ENCODE peak calls at places on chromosomes 12 and 14, in four cellular contexts. T is AG04450, L is HL-60, U is psoas muscle. R is an unnamed sample.

GRCh38 chr14:26598081-26598671 is 343 bp upstream of the NOVA1 start:
- DNase-seq in T (peak; percentile 50), L (no peak), U (peak; percentile 88), R (peak; percentile 84)

GRCh38 chr12:31702047-31702446 is 26.8 kb downstream of the AMN1 start:
- DNase-seq in T (no peak), L (no peak), U (no peak), R (no peak)

GRCh38 chr12:66085213-66085612 is 45.3 kb downstream of the LLPH start:
- DNase-seq in T (no peak), L (no peak), U (no peak), R (no peak)

GRCh38 chr12:124410354-124411175 is 115.7 kb downstream of the RFLNA start:
- DNase-seq in T (no peak), L (no peak), U (peak; percentile 87), R (peak; percentile 91)

GRCh38 chr14:73787760-73788508 is 63.7 kb upstream of the PTGR2 start:
- DNase-seq in T (no peak), L (no peak), U (no peak), R (no peak)

GRCh38 chr14:91119556-91120311 is 5.9 kb downstream of the DGLUCY start:
- DNase-seq in T (no peak), L (no peak), U (peak; percentile 80), R (no peak)

GRCh38 chr14:20302042-20302761 is 3.5 kb downstream of the TTC5 start:
- DNase-seq in T (no peak), L (no peak), U (no peak), R (no peak)

GRCh38 chr14:91329615-91330014 is 85.1 kb upstream of the GPR68 start:
- DNase-seq in T (no peak), L (no peak), U (no peak), R (no peak)

GRCh38 chr12:685388-685787 is 22.1 kb upstream of the NINJ2 start:
- DNase-seq in T (no peak), L (peak; percentile 54), U (no peak), R (no peak)

GRCh38 chr12:130951636-130952035 is 2.1 kb upstream of the ADGRD1 start:
- DNase-seq in T (no peak), L (no peak), U (no peak), R (no peak)

GRCh38 chr14:32224731-32225377 is 21.8 kb upstream of the RNU6-8 start:
- DNase-seq in T (no peak), L (no peak), U (peak; percentile 55), R (no peak)

GRCh38 chr12:109544955-109545531 is 28.3 kb downstream of the MMAB start:
- DNase-seq in T (no peak), L (peak; percentile 9), U (no peak), R (no peak)

GRCh38 chr12:19639781-19640180 is 200.5 kb downstream of the AEBP2 start:
- DNase-seq in T (no peak), L (no peak), U (no peak), R (no peak)

GRCh38 chr14:79842270-79842669 is 369.0 kb downstream of the DIO2 start:
- DNase-seq in T (peak; percentile 15), L (no peak), U (peak; percentile 60), R (peak; percentile 74)

GRCh38 chr14:50772361-50772760 is 58.6 kb downstream of the NIN start:
- DNase-seq in T (no peak), L (no peak), U (no peak), R (no peak)

GRCh38 chr14:72451081-72451972 is 442.6 kb downstream of the DPF3 start:
- DNase-seq in T (no peak), L (no peak), U (no peak), R (no peak)

GRCh38 chr14:102071283-102071998 is 15.4 kb downstream of the HSP90AA1 start:
- DNase-seq in T (peak; percentile 20), L (no peak), U (no peak), R (no peak)

GRCh38 chr12:1947081-1947480 is 28.6 kb upstream of the CACNA2D4 start:
- DNase-seq in T (peak; percentile 20), L (no peak), U (no peak), R (no peak)

GRCh38 chr14:57574617-57575288 is 81.1 kb upstream of the CCDC198 start:
- DNase-seq in T (no peak), L (no peak), U (no peak), R (no peak)
- TF ChIP-seq CTCF in T (no peak), L (no peak), U (no peak), R (no peak)

GRCh38 chr14:61661471-61661988 is 33.8 kb upstream of the HIF1A start:
- DNase-seq in T (no peak), L (no peak), U (no peak), R (no peak)
- H3K27ac ChIP-seq in T (no peak overlapping the region), L (no peak overlapping the region), U (no peak overlapping the region), R (peak overlapping the region; percentile 44)

DNA sequence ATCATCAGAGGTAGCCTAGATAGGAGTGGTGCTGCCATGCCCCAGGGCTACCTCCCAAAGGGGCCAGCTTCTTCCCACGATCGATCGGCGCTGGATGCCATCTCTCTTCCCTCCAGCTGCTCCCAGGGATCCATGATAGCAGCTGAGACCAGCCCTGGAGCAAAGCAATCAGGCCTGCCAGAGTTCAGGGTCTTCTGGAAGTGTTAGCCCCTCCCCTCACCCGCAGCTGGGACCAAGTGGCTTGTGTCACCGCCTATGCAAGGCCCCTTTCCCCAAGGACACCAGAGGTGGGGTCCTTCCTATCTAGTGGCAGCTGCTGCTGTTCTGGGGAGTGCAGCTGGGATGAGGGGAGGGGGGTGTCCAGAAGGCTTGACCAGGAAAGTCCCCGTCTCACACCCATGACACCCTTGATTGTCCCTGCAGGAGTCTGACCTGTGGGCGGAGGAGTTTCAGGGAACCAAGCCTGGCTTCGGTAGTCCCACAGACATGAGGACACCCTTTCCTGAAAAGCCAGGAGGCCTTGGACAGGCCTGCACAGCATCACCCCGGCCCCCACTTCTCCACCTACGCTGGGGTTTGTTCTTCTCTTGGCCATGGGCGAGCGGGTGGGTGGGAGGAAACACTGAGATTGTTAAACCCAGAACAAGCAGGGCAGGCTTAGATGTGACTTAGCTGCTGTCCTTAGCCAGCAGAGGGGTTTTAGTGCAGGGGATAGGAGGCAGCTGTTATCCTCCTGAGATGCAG is 86.8 kb downstream of the IRF2BPL start:
- DNase-seq in T (no peak), L (no peak), U (no peak), R (no peak)
- H3K4me3 ChIP-seq in T (no peak overlapping the region), L (no peak overlapping the region), U (no peak overlapping the region), R (no peak overlapping the region)

DNA sequence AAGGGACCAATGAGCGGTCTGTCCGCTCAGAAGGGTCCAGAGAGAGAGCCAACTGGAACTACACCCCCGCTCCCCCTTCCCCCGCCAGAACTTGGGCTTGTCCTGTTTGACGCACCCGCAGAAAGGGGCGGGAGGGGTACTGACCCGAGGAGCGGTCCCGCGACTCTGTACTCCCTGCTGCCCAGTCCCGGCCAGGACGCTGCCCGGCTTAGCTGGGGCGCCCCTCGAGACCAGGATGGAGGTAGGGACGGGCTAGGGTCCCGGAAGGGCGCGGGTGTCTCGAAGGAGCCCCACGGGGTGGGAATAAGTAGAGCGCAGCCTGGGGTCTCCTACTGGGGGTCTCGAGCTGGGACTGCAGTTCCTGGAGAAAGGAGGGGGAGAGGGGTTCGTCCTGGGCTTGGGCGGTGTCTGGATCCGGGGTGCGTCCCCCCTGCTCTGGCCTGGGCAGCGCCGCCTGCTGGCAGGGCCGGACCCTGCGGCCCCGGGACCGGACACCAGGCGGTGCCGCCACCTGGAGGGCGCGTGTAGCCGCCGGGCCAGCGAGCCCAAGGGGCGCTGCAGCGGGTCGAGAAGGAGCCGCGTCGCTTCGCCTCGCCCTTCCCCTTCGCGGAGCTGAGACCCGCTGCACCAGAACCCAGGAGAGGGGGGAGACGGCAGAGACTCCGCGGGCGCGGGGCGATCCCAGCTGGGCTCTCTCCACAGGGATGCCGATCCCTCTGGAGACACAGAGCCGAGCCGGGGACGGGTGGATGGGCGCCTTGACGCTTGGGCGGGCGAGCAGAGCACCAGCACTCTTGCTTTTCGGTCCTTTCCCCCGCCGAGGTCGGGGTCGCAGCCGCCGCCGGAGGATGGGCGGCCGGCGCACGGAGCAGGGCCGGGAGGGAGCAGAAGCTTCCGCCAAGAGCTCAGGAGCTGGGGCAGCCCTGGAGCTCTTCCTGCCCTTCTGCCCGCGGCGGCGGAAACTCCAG is 3.7 kb upstream of the CACNB3 start:
- DNase-seq in T (no peak), L (peak; percentile 74), U (peak; percentile 91), R (peak; percentile 92)
- TF ChIP-seq CTCF in T (peak; percentile 93), L (peak; percentile 98), U (peak; percentile 98), R (peak; percentile 98)

DNA sequence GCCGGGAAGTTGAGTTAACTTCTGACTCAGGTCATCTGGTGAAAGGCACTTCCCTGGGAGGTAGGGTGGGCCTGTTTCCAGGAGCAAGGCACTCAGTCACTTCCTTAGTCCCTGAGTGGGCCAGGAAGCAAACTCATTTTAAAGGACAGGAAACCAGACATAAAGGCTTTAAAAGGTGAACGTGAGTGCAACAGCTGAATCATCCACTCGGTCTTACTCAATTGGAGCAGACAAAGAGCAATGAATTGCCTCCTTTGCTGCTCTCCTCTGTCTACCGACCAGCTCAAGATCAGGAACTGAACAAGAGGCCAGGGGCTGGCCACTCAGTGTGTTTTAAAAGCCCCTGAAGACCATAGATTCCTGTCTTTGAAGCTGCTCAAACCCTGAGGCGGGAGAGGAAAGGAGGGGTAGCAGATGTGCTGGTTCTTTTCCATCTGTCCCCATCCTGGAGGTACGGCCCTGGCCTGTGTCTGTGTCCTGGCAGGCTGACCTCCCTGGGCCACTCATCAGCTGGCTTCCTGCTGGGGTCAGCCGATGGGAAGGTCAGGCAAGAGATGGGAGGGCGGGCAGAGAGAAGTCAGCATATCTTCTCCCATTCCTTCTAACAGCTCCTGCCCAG is 148.9 kb downstream of the PPM1H start:
- DNase-seq in T (peak; percentile 47), L (peak; percentile 81), U (peak; percentile 60), R (no peak)
- H3K27ac ChIP-seq in T (peak overlapping the region; percentile 40), L (peak overlapping the region; percentile 72), U (peak overlapping the region; percentile 70), R (no peak overlapping the region)

GRCh38 chr12:119088917-119089667 is 89.6 kb upstream of the HSPB8 start:
- DNase-seq in T (no peak), L (no peak), U (no peak), R (no peak)
- H3K4me3 ChIP-seq in T (no peak overlapping the region), L (no peak overlapping the region), U (no peak overlapping the region), R (no peak overlapping the region)

GRCh38 chr12:102685841-102686240 is 205.5 kb upstream of the IGF1 start:
- DNase-seq in T (no peak), L (no peak), U (no peak), R (no peak)
- TF ChIP-seq CTCF in T (no peak), L (no peak), U (no peak), R (no peak)

DNA sequence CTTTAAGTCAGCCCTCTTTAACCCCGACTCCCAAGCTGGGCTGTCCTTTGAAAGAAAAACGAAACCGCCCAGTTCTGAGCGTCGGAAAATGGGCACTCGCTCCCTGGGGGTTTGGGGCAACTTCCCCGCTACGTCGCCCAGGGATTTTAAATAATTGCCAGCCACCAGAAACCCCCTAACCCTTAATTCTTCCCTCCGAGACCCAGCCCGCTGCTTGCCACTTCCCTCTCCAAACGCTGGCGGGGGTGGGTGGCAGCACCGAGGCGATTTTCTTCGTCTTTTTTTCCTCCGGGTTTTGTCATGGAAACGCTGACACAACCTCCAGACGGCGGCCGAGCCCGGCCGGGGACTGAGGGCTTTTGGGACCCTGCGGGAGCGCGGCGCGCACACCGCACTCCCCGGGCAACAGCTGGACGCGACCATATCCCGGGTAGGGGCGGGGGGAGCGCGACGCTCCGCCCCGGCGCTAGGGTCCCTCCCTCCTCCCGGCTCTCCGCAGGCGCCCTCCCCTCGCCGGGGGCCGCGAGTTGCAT is at the start of gene CHST11:
- DNase-seq in T (peak; percentile 46), L (peak; percentile 90), U (peak; percentile 84), R (peak; percentile 85)
- H3K27ac ChIP-seq in T (peak within 1 kb of the TSS; percentile 39), L (peak within 1 kb of the TSS; percentile 92), U (no peak within 1 kb of the TSS), R (peak within 1 kb of the TSS; percentile 79)

DNA sequence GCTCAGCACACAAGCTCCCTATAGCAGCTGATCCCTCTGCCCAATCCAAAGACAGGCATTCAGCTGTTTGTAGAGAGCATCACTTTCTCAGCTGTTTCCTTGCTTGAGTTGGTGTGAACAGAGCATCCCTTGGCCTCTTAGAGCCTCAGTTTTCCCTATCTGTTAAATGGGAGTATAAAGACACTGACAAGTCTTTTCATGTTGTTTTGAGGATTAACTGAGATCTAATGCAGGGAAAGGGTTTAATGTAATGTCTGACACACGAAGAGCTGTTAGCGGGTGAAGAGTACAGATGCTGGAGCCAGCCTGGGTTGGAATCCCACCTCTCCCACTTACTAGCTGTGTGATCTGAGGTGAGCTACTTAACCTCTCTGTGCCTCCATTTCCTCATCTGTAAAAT is 149.5 kb downstream of the PHETA1 start:
- DNase-seq in T (no peak), L (no peak), U (no peak), R (no peak)
- H3K4me3 ChIP-seq in T (no peak overlapping the region), L (no peak overlapping the region), U (no peak overlapping the region), R (no peak overlapping the region)